ENCODE peak calls at places on chromosome 16, in four cellular contexts. N, I, K and X are unnamed samples.

GRCh38 chr16:61030616-61031015 is 1005.6 kb downstream of the CDH8 start:
- DNase-seq in N (no peak), K (no peak), I (no peak), X (no peak)

GRCh38 chr16:82584553-82585152 is 42.1 kb upstream of the CDH13 start:
- DNase-seq in I (no peak), N (no peak), K (no peak), X (no peak)

GRCh38 chr16:79150128-79150527 is 450.4 kb downstream of the MAF start:
- DNase-seq in I (no peak), N (no peak), K (no peak), X (no peak)

GRCh38 chr16:10465821-10466220 is 80.0 kb downstream of the ATF7IP2 start:
- DNase-seq in N (no peak), K (no peak), I (no peak), X (peak; percentile 5)

GRCh38 chr16:17134586-17134985 is 336.2 kb downstream of the XYLT1 start:
- DNase-seq in N (no peak), K (no peak), I (no peak), X (no peak)

GRCh38 chr16:31357324-31358156 is 2.6 kb downstream of the ITGAX start:
- DNase-seq in I (no peak), N (no peak), K (no peak), X (no peak)

GRCh38 chr16:20383106-20384029 is 21.2 kb downstream of the PDILT start:
- DNase-seq in I (peak; percentile 49), K (peak; percentile 61), N (peak; percentile 70), X (peak; percentile 80)

GRCh38 chr16:85402910-85403692 is 210.0 kb upstream of the GSE1 start:
- DNase-seq in N (no peak), I (no peak), K (peak; percentile 43), X (no peak)

GRCh38 chr16:16994831-16995230 is 475.9 kb downstream of the XYLT1 start:
- DNase-seq in I (no peak), K (no peak), N (no peak), X (no peak)

GRCh38 chr16:11144122-11144521 is 111.9 kb downstream of the SOCS1 start:
- DNase-seq in N (no peak), K (no peak), I (no peak), X (no peak)

GRCh38 chr16:79286646-79287423 is 313.7 kb downstream of the MAF start:
- DNase-seq in K (no peak), N (no peak), I (no peak), X (no peak)

GRCh38 chr16:426115-426905 is 861 bp downstream of the RAB11FIP3 start:
- DNase-seq in N (peak; percentile 41), I (no peak), K (no peak), X (peak; percentile 49)

GRCh38 chr16:31472559-31473203 is 729 bp downstream of the TGFB1I1 start:
- DNase-seq in N (no peak), I (peak; percentile 90), K (peak; percentile 91), X (peak; percentile 89)

GRCh38 chr16:3004781-3005284 is 7.9 kb upstream of the CLDN9 start:
- DNase-seq in K (no peak), N (no peak), I (no peak), X (no peak)

GRCh38 chr16:89596957-89597644 is 16.3 kb upstream of the DPEP1 start:
- DNase-seq in N (no peak), K (no peak), I (no peak), X (no peak)

GRCh38 chr16:14070555-14070876 is 603 bp upstream of the MRTFB start:
- DNase-seq in N (no peak), I (no peak), K (no peak), X (no peak)

GRCh38 chr16:57255686-57256415 is 10.8 kb downstream of the ARL2BP start:
- DNase-seq in N (no peak), K (no peak), I (no peak), X (no peak)

GRCh38 chr16:49755291-49755611 is 100.7 kb downstream of the ZNF423 start:
- DNase-seq in N (no peak), K (peak; percentile 71), I (peak; percentile 16), X (peak; percentile 71)

GRCh38 chr16:1193143-1193824 is 31.8 kb downstream of the TPSG1 start:
- DNase-seq in N (no peak), I (no peak), K (no peak), X (no peak)

GRCh38 chr16:55368205-55368604 is 44.2 kb downstream of the IRX6 start:
- DNase-seq in K (no peak), I (no peak), N (no peak), X (no peak)

GRCh38 chr16:70661534-70661917 is 15.2 kb downstream of the IL34 start:
- DNase-seq in I (no peak), K (no peak), N (no peak), X (no peak)

GRCh38 chr16:64416232-64417010 is 705.4 kb downstream of the CDH11 start:
- DNase-seq in I (peak; percentile 30), N (no peak), K (peak; percentile 55), X (peak; percentile 78)

GRCh38 chr16:11603331-11603750 is 16.6 kb upstream of the LITAF start:
- DNase-seq in K (peak; percentile 51), N (no peak), I (no peak), X (peak; percentile 88)

GRCh38 chr16:19295393-19295792 is 9.9 kb downstream of the CLEC19A start:
- DNase-seq in I (no peak), K (no peak), N (no peak), X (no peak)

GRCh38 chr16:25165284-25165683 is 51.5 kb upstream of the AQP8 start:
- DNase-seq in K (no peak), N (no peak), I (no peak), X (no peak)

GRCh38 chr16:25065899-25066298 is 45.6 kb upstream of the LCMT1 start:
- DNase-seq in I (no peak), N (no peak), K (no peak), X (no peak)

GRCh38 chr16:20538181-20538580 is 38.0 kb downstream of the ACSM2B start:
- DNase-seq in I (no peak), N (no peak), K (no peak), X (no peak)

GRCh38 chr16:19410435-19411153 is 7.1 kb upstream of the TMC5 start:
- DNase-seq in I (no peak), N (peak; percentile 53), K (no peak), X (peak; percentile 13)

GRCh38 chr16:981695-982151 is at the start of gene SOX8:
- DNase-seq in N (no peak), I (no peak), K (no peak), X (no peak)

GRCh38 chr16:16071631-16072244 is 122.3 kb downstream of the ABCC1 start:
- DNase-seq in I (no peak), N (no peak), K (peak; percentile 55), X (no peak)

GRCh38 chr16:86509759-86510464 is 415 bp upstream of the FOXF1 start:
- DNase-seq in N (no peak), I (peak; percentile 75), K (peak; percentile 80), X (peak; percentile 92)

GRCh38 chr16:89921699-89922476 is 1.3 kb upstream of the TUBB3 start:
- DNase-seq in K (peak; percentile 92), I (peak; percentile 94), N (peak; percentile 30), X (peak; percentile 96)

GRCh38 chr16:88700636-88701482 is 5.3 kb downstream of the RNF166 start:
- DNase-seq in K (peak; percentile 61), I (no peak), N (no peak), X (peak; percentile 66)

GRCh38 chr16:88533945-88534641 is 36.1 kb upstream of the ZC3H18 start:
- DNase-seq in N (peak; percentile 15), I (peak; percentile 9), K (peak; percentile 9), X (peak; percentile 89)

GRCh38 chr16:28089205-28089991 is 25.9 kb upstream of the GSG1L start:
- DNase-seq in N (no peak), I (no peak), K (no peak), X (no peak)

GRCh38 chr16:20333120-20333519 is 5.8 kb upstream of the GP2 start:
- DNase-seq in N (no peak), I (no peak), K (no peak), X (no peak)

GRCh38 chr16:24537474-24538337 is 1.7 kb upstream of the RBBP6 start:
- DNase-seq in K (no peak), I (no peak), N (no peak), X (no peak)

GRCh38 chr16:67521095-67521804 is 7.4 kb upstream of the RIPOR1 start:
- DNase-seq in N (peak; percentile 96), I (peak; percentile 92), K (peak; percentile 97), X (peak; percentile 99)